ENCODE peak calls at places on chromosomes 6 and 20, in seven cellular contexts. C is OCI-LY7; F is gastrocnemius medialis; P is HCT116; O is upper lobe of left lung; W is H9; G is CD4-positive, alpha-beta T cell. S is an unnamed sample.

GRCh38 chr20:58634121-58634817 is 16.8 kb upstream of the STX16 start:
- DNase-seq in W (no peak), O (no peak), F (no peak), G (no peak), C (no peak), P (no peak), S (no peak)

GRCh38 chr20:6765469-6766058 is 1.9 kb upstream of the BMP2 start:
- DNase-seq in C (peak), O (no peak), P (peak), G (no peak), F (no peak), W (no peak), S (peak)

GRCh38 chr6:108643184-108643583 is 82.5 kb downstream of the FOXO3 start:
- DNase-seq in W (no peak), P (no peak), F (no peak), O (no peak), G (no peak), C (no peak), S (no peak)

GRCh38 chr20:24648481-24648880 is 179.1 kb downstream of the SYNDIG1 start:
- DNase-seq in F (no peak), W (no peak), P (no peak), G (no peak), C (no peak), O (no peak), S (no peak)

GRCh38 chr6:111844921-111845320 is 28.3 kb downstream of the FYN start:
- DNase-seq in F (no peak), O (no peak), C (no peak), G (no peak), P (no peak), W (peak), S (no peak)

GRCh38 chr6:105879902-105880547 is 206.1 kb upstream of the PRDM1 start:
- DNase-seq in W (no peak), O (peak), C (peak), P (no peak), F (peak), G (no peak), S (no peak)

GRCh38 chr6:107716688-107717089 is 107.4 kb downstream of the SCML4 start:
- DNase-seq in C (peak), G (peak), W (peak), P (peak), F (no peak), O (peak), S (no peak)

GRCh38 chr6:37314803-37315515 is 38.8 kb upstream of the RNF8 start:
- DNase-seq in O (peak), C (peak), P (peak), F (no peak), W (peak), G (no peak), S (peak)

GRCh38 chr6:108836061-108836460 is 12.2 kb upstream of the ARMC2 start:
- DNase-seq in P (no peak), G (no peak), C (no peak), W (no peak), F (no peak), O (no peak), S (no peak)

GRCh38 chr6:48757661-48758060 is 646.7 kb upstream of the PTCHD4 start:
- DNase-seq in O (no peak), F (no peak), C (no peak), W (no peak), G (no peak), P (no peak), S (no peak)

GRCh38 chr6:30175765-30176164 is 12.4 kb downstream of the TRIM15 start:
- DNase-seq in P (no peak), F (no peak), G (no peak), C (no peak), W (no peak), O (no peak), S (no peak)

GRCh38 chr20:33442136-33443005 is 1.2 kb downstream of the SNTA1 start:
- DNase-seq in W (no peak), P (no peak), O (no peak), G (peak), C (peak), F (no peak), S (no peak)

GRCh38 chr20:34268851-34269668 is 27.8 kb downstream of the ASIP start:
- DNase-seq in W (peak), F (no peak), G (peak), P (no peak), C (no peak), O (peak), S (no peak)

GRCh38 chr6:14775528-14775927 is 470.3 kb upstream of the JARID2 start:
- DNase-seq in O (no peak), C (no peak), W (no peak), P (no peak), G (no peak), F (no peak), S (no peak)

GRCh38 chr20:62043131-62043914 is 22.4 kb downstream of the TAF4 start:
- DNase-seq in P (no peak), G (no peak), W (no peak), O (peak), F (no peak), C (no peak), S (no peak)

GRCh38 chr6:154241570-154241969 is 115.0 kb downstream of the IPCEF1 start:
- DNase-seq in W (no peak), G (no peak), C (no peak), O (no peak), P (no peak), F (no peak), S (no peak)

GRCh38 chr20:10111144-10111771 is 76.5 kb downstream of the ANKEF1 start:
- DNase-seq in F (no peak), W (no peak), G (no peak), O (no peak), P (no peak), C (no peak), S (no peak)

GRCh38 chr6:93751969-93752368 is 332.6 kb upstream of the EPHA7 start:
- DNase-seq in P (no peak), O (no peak), W (no peak), C (no peak), G (no peak), F (no peak), S (no peak)

GRCh38 chr6:13419826-13420225 is 67.6 kb downstream of the GFOD1 start:
- DNase-seq in F (no peak), G (no peak), W (peak), P (no peak), O (no peak), C (no peak), S (no peak)

GRCh38 chr20:45343445-45343866 is 4.8 kb downstream of the SDC4 start:
- DNase-seq in C (no peak), G (no peak), P (no peak), W (no peak), O (peak), F (no peak), S (peak)

GRCh38 chr6:129498950-129499870 is 210.8 kb downstream of the ARHGAP18 start:
- DNase-seq in G (no peak), C (peak), O (peak), W (no peak), P (peak), F (no peak), S (peak)

GRCh38 chr6:150721411-150722266 is 122.0 kb downstream of the PLEKHG1 start:
- DNase-seq in P (no peak), C (no peak), G (no peak), O (no peak), F (no peak), W (no peak), S (no peak)

GRCh38 chr20:33689973-33690372 is 3.8 kb upstream of the E2F1 start:
- DNase-seq in O (no peak), W (no peak), G (peak), P (no peak), F (no peak), C (no peak), S (no peak)

GRCh38 chr20:63042448-63043071 is 35.8 kb upstream of the BHLHE23 start:
- DNase-seq in O (no peak), P (no peak), G (no peak), W (no peak), F (no peak), C (no peak), S (no peak)

GRCh38 chr6:90028080-90028778 is 134.0 kb downstream of the GJA10 start:
- DNase-seq in C (no peak), F (no peak), W (no peak), P (no peak), G (no peak), O (no peak), S (no peak)

GRCh38 chr20:34377072-34377847 is 14.2 kb downstream of the ITCH start:
- DNase-seq in P (no peak), O (no peak), W (no peak), G (peak), F (no peak), C (no peak), S (no peak)

GRCh38 chr20:18431206-18431605 is 35.6 kb downstream of the DZANK1 start:
- DNase-seq in W (no peak), P (no peak), C (no peak), O (no peak), F (no peak), G (no peak), S (no peak)

GRCh38 chr6:114096553-114097172 is 125.7 kb upstream of the HDAC2 start:
- DNase-seq in P (peak), W (no peak), C (peak), F (no peak), O (no peak), G (no peak), S (peak)

GRCh38 chr6:25027221-25027916 is 91.6 kb upstream of the RIPOR2 start:
- DNase-seq in C (no peak), P (no peak), G (peak), F (no peak), O (peak), W (peak), S (no peak)

GRCh38 chr6:7919871-7920270 is 9.3 kb upstream of the TXNDC5 start:
- DNase-seq in G (no peak), P (peak), O (no peak), C (no peak), W (no peak), F (no peak), S (peak)

GRCh38 chr6:107185570-107185969 is 70.3 kb upstream of the BEND3 start:
- DNase-seq in F (no peak), G (no peak), C (no peak), O (peak), W (peak), P (no peak), S (no peak)

GRCh38 chr6:78150425-78150824 is 497.6 kb downstream of the MEI4 start:
- DNase-seq in W (no peak), P (no peak), O (no peak), F (no peak), G (no peak), C (no peak), S (no peak)

GRCh38 chr6:55980627-55981211 is 105.3 kb upstream of the BMP5 start:
- DNase-seq in C (peak), P (peak), W (no peak), F (no peak), G (no peak), O (no peak), S (peak)

GRCh38 chr20:760751-761417 is 7.4 kb downstream of the SLC52A3 start:
- DNase-seq in O (peak), F (no peak), G (peak), P (peak), W (peak), C (peak), S (peak)

GRCh38 chr6:45587229-45588060 is 209.7 kb upstream of the SUPT3H start:
- DNase-seq in G (no peak), F (no peak), O (no peak), P (no peak), W (no peak), C (no peak), S (no peak)

GRCh38 chr6:72864236-72864635 is 242.4 kb downstream of the KCNQ5 start:
- DNase-seq in C (no peak), W (no peak), G (no peak), F (no peak), P (no peak), O (no peak), S (no peak)

GRCh38 chr6:72861935-72862432 is 240.1 kb downstream of the KCNQ5 start:
- DNase-seq in O (no peak), P (no peak), F (peak), C (no peak), W (no peak), G (no peak), S (peak)

GRCh38 chr6:72863106-72863505 is 241.2 kb downstream of the KCNQ5 start:
- DNase-seq in G (no peak), W (no peak), P (no peak), O (no peak), C (no peak), F (no peak), S (no peak)

GRCh38 chr6:72865467-72865866 is 243.6 kb downstream of the KCNQ5 start:
- DNase-seq in W (no peak), G (no peak), O (no peak), C (no peak), F (peak), P (no peak), S (peak)

GRCh38 chr6:72864799-72865198 is 242.9 kb downstream of the KCNQ5 start:
- DNase-seq in G (no peak), O (no peak), W (no peak), F (no peak), C (no peak), P (no peak), S (no peak)
- TF ChIP-seq CTCF in G (no peak), O (no peak), W (no peak), F (no peak), C (no peak), P (no peak), S (no peak)

GRCh38 chr6:157812425-157813171 is 10.4 kb upstream of the SNX9 start:
- DNase-seq in F (no peak), G (no peak), P (no peak), W (no peak), C (no peak), O (no peak), S (no peak)

GRCh38 chr6:157814883-157815282 is 8.2 kb upstream of the SNX9 start:
- DNase-seq in G (no peak), C (peak), W (no peak), P (no peak), F (no peak), O (no peak), S (no peak)

GRCh38 chr6:157813191-157813590 is 9.9 kb upstream of the SNX9 start:
- DNase-seq in O (no peak), P (no peak), W (no peak), C (no peak), F (no peak), G (no peak), S (no peak)

GRCh38 chr6:157811476-157812173 is 11.4 kb upstream of the SNX9 start:
- DNase-seq in C (no peak), G (no peak), P (no peak), F (no peak), W (no peak), O (no peak), S (no peak)

DNA sequence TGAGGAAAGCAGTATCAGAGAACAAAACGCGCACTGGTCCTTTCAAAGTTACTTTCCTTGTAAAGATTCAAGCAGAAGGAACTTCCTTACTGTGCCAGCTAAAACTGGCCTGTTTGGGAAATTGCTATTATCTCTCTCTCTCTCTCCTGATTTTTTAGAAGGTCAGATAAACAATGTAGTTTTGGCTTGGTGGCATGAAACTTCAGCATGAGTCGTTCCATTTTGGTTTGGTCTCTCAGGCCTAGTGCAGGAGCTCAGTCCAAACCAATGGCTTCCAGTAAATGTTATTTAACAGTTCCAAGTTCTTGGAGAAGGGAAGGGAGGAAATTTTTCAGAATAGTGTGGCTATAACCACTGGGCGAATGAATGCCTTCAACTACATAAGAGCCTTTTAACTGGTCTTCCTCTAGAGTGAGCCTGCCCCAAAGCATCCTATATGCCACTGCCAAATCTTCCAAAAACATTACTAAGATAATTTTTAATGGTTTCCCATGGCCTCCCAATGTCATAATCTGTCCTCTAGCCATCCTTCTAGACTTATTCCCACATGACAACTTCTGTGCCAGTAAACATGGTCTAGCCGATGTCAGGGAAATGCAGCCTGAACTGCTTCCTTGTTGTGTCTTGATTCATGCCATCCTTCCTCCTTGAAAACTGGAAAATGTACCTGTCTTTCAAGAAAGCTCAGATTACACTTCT is 9.1 kb upstream of the SNX9 start:
- DNase-seq in W (no peak), G (no peak), O (no peak), C (no peak), P (no peak), F (no peak), S (no peak)
- H3K27ac ChIP-seq in W (no peak), G (no peak), O (peak), C (peak), P (no peak), F (peak), S (no peak)

DNA sequence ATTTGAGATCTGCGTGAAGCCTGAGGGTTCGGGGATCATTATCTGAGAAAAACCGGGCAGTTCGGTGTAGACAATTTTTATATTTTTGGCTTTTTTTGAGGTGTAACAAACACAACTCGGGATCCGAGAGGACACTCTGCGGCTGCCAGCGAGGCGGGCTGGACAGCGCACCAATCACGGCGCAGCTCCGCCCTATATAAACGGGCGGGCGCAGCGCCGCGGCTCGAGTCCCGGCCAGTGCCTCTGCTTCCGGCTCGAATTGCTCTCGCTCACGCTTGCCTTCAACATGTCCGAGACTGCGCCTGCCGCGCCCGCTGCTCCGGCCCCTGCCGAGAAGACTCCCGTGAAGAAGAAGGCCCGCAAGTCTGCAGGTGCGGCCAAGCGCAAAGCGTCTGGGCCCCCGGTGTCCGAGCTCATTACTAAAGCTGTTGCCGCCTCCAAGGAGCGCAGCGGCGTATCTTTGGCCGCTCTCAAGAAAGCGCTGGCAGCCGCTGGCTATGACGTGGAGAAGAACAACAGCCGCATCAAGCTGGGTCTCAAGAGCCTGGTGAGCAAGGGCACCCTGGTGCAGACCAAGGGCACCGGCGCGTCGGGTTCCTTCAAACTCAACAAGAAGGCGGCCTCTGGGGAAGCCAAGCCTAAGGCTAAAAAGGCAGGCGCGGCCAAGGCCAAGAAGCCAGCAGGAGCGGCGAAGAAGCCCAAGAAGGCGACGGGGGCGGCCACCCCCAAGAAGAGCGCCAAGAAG is 69.0 kb downstream of the HFE start:
- DNase-seq in F (peak), G (peak), W (peak), O (peak), P (peak), C (peak), S (peak)
- TF ChIP-seq CTCF in F (no peak), G (no peak), W (no peak), O (peak), P (no peak), C (no peak), S (no peak)

GRCh38 chr6:147202516-147203310 is 1.5 kb upstream of the STXBP5 start:
- DNase-seq in G (peak), F (peak), C (peak), O (peak), W (peak), P (peak), S (peak)
- H3K27ac ChIP-seq in G (peak), F (peak), C (peak), O (peak), W (no peak), P (peak), S (peak)

GRCh38 chr6:116945809-116946208 is 68.8 kb downstream of the RFX6 start:
- DNase-seq in O (no peak), C (no peak), P (no peak), F (no peak), G (no peak), W (no peak), S (no peak)

GRCh38 chr6:116954938-116955337 is 77.9 kb downstream of the RFX6 start:
- DNase-seq in G (no peak), O (no peak), C (no peak), W (no peak), P (no peak), F (no peak), S (no peak)

GRCh38 chr6:116948535-116949304 is 71.7 kb downstream of the RFX6 start:
- DNase-seq in F (no peak), O (no peak), P (no peak), C (no peak), W (no peak), G (no peak), S (no peak)

GRCh38 chr6:116954335-116954734 is 77.3 kb downstream of the RFX6 start:
- DNase-seq in G (no peak), P (no peak), W (no peak), F (no peak), O (no peak), C (no peak), S (no peak)

GRCh38 chr6:116949964-116950363 is 72.9 kb downstream of the RFX6 start:
- DNase-seq in F (no peak), O (no peak), C (no peak), P (no peak), W (no peak), G (no peak), S (no peak)
- TF ChIP-seq CTCF in F (no peak), O (no peak), C (no peak), P (no peak), W (no peak), G (no peak), S (no peak)

DNA sequence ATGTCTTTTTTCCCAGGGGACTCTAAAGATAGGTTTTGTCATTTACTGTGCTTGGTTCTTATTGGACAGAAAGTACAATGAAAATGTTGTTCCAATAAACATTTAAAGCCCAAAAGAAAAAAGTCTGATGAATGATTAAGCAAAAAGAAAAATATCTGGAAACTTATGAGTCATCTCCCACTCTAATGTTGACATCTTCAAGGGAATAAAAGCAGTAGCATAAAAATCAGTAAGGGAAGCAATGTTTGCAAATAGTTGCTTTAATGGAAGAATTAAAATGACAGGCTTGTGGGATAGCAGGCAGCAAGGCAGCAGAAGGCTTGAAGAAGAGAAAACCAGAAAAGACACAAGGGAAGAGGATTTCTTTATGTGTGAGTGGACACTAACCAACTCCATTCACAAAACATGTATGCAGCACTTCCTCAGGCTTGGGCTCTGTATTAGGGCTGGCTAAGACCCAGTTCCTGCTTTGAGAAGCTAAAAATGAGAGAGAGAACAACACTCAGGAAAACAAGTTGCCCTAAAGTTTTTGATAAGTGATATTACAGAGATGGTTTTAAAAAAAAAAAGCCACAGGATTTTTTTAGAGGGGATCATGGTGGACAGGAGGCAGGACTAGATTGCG is 263.2 kb upstream of the NT5E start:
- DNase-seq in P (no peak), C (no peak), W (no peak), F (no peak), O (no peak), G (no peak), S (no peak)
- H3K27ac ChIP-seq in P (no peak), C (no peak), W (no peak), F (no peak), O (no peak), G (no peak), S (no peak)

GRCh38 chr6:31729515-31729978 is 448 bp upstream of the DDAH2 start:
- DNase-seq in C (peak), P (peak), W (peak), G (peak), F (peak), O (peak), S (peak)
- TF ChIP-seq CTCF in C (peak), P (peak), W (peak), G (peak), F (peak), O (peak), S (peak)